ENCODE peak calls at places on chromosomes 6 and 20, in five cellular contexts. One of them, this sample, is unnamed.
A peak's percentile ranks its signal among the peaks of the same experiment; 100 is the strongest.

GRCh38 chr6:16819752-16820151 is 58.5 kb upstream of the ATXN1 start:
- DNase-seq in A549: no peak
- DNase-seq in fibroblast of lung: peak; percentile 52
- DNase-seq in GM10248: no peak
- DNase-seq in neural crest cell: no peak
- DNase-seq in this sample: no peak

GRCh38 chr6:120682145-120682544 is 652.1 kb downstream of the TBC1D32 start:
- DNase-seq in GM10248: no peak
- DNase-seq in fibroblast of lung: no peak
- DNase-seq in neural crest cell: no peak
- DNase-seq in A549: no peak
- DNase-seq in this sample: no peak

GRCh38 chr6:154754152-154754551 is 20.9 kb downstream of the SCAF8 start:
- DNase-seq in A549: no peak
- DNase-seq in fibroblast of lung: peak; percentile 65
- DNase-seq in neural crest cell: no peak
- DNase-seq in GM10248: no peak
- DNase-seq in this sample: no peak

GRCh38 chr6:44739163-44739562 is 351.7 kb downstream of the CDC5L start:
- DNase-seq in A549: no peak
- DNase-seq in fibroblast of lung: no peak
- DNase-seq in neural crest cell: no peak
- DNase-seq in GM10248: no peak
- DNase-seq in this sample: no peak

GRCh38 chr6:43290905-43291355 is 7.1 kb upstream of the SLC22A7 start:
- DNase-seq in GM10248: no peak
- DNase-seq in fibroblast of lung: no peak
- DNase-seq in neural crest cell: no peak
- DNase-seq in A549: no peak
- DNase-seq in this sample: no peak

GRCh38 chr6:133894795-133895401 is 6.0 kb downstream of the TCF21 start:
- DNase-seq in fibroblast of lung: peak; percentile 89
- DNase-seq in A549: no peak
- DNase-seq in neural crest cell: no peak
- DNase-seq in GM10248: no peak
- DNase-seq in this sample: no peak

GRCh38 chr6:66900081-66900770 is 1193.2 kb upstream of the EYS start:
- DNase-seq in fibroblast of lung: peak; percentile 51
- DNase-seq in A549: no peak
- DNase-seq in neural crest cell: no peak
- DNase-seq in GM10248: no peak
- DNase-seq in this sample: no peak

GRCh38 chr6:36839819-36840379 is 655 bp upstream of the CPNE5 start:
- DNase-seq in neural crest cell: peak; percentile 51
- DNase-seq in GM10248: peak; percentile 60
- DNase-seq in fibroblast of lung: peak; percentile 25
- DNase-seq in A549: peak; percentile 15
- DNase-seq in this sample: peak; percentile 24

GRCh38 chr6:12844284-12845223 is 128.0 kb downstream of the PHACTR1 start:
- DNase-seq in GM10248: peak; percentile 32
- DNase-seq in A549: peak; percentile 21
- DNase-seq in neural crest cell: no peak
- DNase-seq in fibroblast of lung: no peak
- DNase-seq in this sample: no peak

GRCh38 chr6:95693108-95693507 is 115.8 kb downstream of the MANEA start:
- DNase-seq in fibroblast of lung: no peak
- DNase-seq in neural crest cell: peak; percentile 9
- DNase-seq in GM10248: no peak
- DNase-seq in A549: no peak
- DNase-seq in this sample: no peak

GRCh38 chr6:143822584-143823024 is 20.5 kb upstream of the LTV1 start:
- DNase-seq in neural crest cell: no peak
- DNase-seq in GM10248: no peak
- DNase-seq in fibroblast of lung: no peak
- DNase-seq in A549: no peak
- DNase-seq in this sample: no peak

GRCh38 chr20:23441850-23442313 is 2.4 kb downstream of the CSTL1 start:
- DNase-seq in GM10248: peak; percentile 80
- DNase-seq in fibroblast of lung: peak; percentile 81
- DNase-seq in A549: peak; percentile 92
- DNase-seq in neural crest cell: peak; percentile 84
- DNase-seq in this sample: peak; percentile 82

GRCh38 chr6:13907614-13908215 is 17.0 kb upstream of the RNF182 start:
- DNase-seq in A549: no peak
- DNase-seq in GM10248: no peak
- DNase-seq in neural crest cell: no peak
- DNase-seq in fibroblast of lung: no peak
- DNase-seq in this sample: no peak

GRCh38 chr20:17590245-17590644 is 20.4 kb downstream of the DSTN start:
- DNase-seq in fibroblast of lung: no peak
- DNase-seq in A549: no peak
- DNase-seq in neural crest cell: no peak
- DNase-seq in GM10248: no peak
- DNase-seq in this sample: no peak

GRCh38 chr6:167643223-167643622 is 183.5 kb upstream of the AFDN start:
- DNase-seq in neural crest cell: no peak
- DNase-seq in A549: no peak
- DNase-seq in fibroblast of lung: no peak
- DNase-seq in GM10248: no peak
- DNase-seq in this sample: no peak

GRCh38 chr20:51322164-51322707 is 220.3 kb downstream of the NFATC2 start:
- DNase-seq in GM10248: no peak
- DNase-seq in fibroblast of lung: no peak
- DNase-seq in neural crest cell: no peak
- DNase-seq in A549: no peak
- DNase-seq in this sample: no peak

GRCh38 chr6:56669041-56669440 is 26.4 kb upstream of the DST start:
- DNase-seq in fibroblast of lung: no peak
- DNase-seq in neural crest cell: no peak
- DNase-seq in GM10248: no peak
- DNase-seq in A549: no peak
- DNase-seq in this sample: no peak

GRCh38 chr6:108118791-108119211 is 44.3 kb upstream of the OSTM1 start:
- DNase-seq in A549: no peak
- DNase-seq in fibroblast of lung: peak; percentile 19
- DNase-seq in neural crest cell: no peak
- DNase-seq in GM10248: no peak
- DNase-seq in this sample: peak; percentile 34

GRCh38 chr20:10113746-10114145 is 79.0 kb downstream of the ANKEF1 start:
- DNase-seq in A549: no peak
- DNase-seq in neural crest cell: no peak
- DNase-seq in GM10248: no peak
- DNase-seq in fibroblast of lung: no peak
- DNase-seq in this sample: no peak

GRCh38 chr20:32961956-32962517 is 42.2 kb downstream of the SUN5 start:
- DNase-seq in A549: no peak
- DNase-seq in neural crest cell: no peak
- DNase-seq in GM10248: peak; percentile 6
- DNase-seq in fibroblast of lung: no peak
- DNase-seq in this sample: no peak

GRCh38 chr20:57038608-57039440 is 227.6 kb downstream of the BMP7 start:
- DNase-seq in GM10248: no peak
- DNase-seq in fibroblast of lung: no peak
- DNase-seq in A549: no peak
- DNase-seq in neural crest cell: no peak
- DNase-seq in this sample: no peak
- TF ChIP-seq CTCF in GM10248: no peak
- TF ChIP-seq CTCF in fibroblast of lung: no peak
- TF ChIP-seq CTCF in A549: no peak
- TF ChIP-seq CTCF in neural crest cell: no peak
- TF ChIP-seq CTCF in this sample: no peak

GRCh38 chr6:79762370-79762769 is 131.2 kb downstream of the SH3BGRL2 start:
- DNase-seq in GM10248: no peak
- DNase-seq in neural crest cell: no peak
- DNase-seq in A549: no peak
- DNase-seq in fibroblast of lung: peak; percentile 5
- DNase-seq in this sample: no peak
- TF ChIP-seq CTCF in GM10248: no peak
- TF ChIP-seq CTCF in neural crest cell: peak; percentile 26
- TF ChIP-seq CTCF in A549: no peak
- TF ChIP-seq CTCF in fibroblast of lung: peak; percentile 4
- TF ChIP-seq CTCF in this sample: no peak

GRCh38 chr6:76881414-76881813 is 581.9 kb downstream of the HTR1B start:
- DNase-seq in fibroblast of lung: no peak
- DNase-seq in GM10248: no peak
- DNase-seq in A549: no peak
- DNase-seq in neural crest cell: no peak
- DNase-seq in this sample: no peak

GRCh38 chr6:76876922-76877553 is 586.3 kb downstream of the HTR1B start:
- DNase-seq in GM10248: no peak
- DNase-seq in neural crest cell: peak; percentile 70
- DNase-seq in A549: no peak
- DNase-seq in fibroblast of lung: peak; percentile 6
- DNase-seq in this sample: no peak
- TF ChIP-seq CTCF in GM10248: peak; percentile 49
- TF ChIP-seq CTCF in neural crest cell: peak; percentile 79
- TF ChIP-seq CTCF in A549: no peak
- TF ChIP-seq CTCF in fibroblast of lung: peak; percentile 7
- TF ChIP-seq CTCF in this sample: no peak

DNA sequence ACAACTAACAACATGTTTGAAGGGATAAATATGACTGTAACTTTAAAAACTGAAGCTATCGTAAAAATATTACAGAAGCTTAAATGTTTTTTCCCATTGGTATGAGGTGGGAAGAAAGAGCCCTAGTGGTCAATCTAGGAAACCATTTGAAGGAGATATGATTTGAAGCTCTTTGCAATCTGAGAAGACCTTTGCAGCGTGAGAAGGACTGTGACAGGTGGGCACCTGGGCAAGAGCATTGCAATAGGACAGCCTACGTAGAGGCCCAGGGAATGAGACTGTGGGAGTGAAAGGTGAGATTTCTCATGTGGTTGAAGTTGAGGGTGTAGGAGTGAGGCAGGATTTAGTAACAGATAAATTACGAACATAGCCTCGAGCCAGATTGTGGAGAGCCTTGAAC is 108.0 kb upstream of the PDE7B start:
- DNase-seq in GM10248: no peak
- DNase-seq in neural crest cell: no peak
- DNase-seq in fibroblast of lung: no peak
- DNase-seq in A549: no peak
- DNase-seq in this sample: no peak
- TF ChIP-seq CTCF in GM10248: no peak
- TF ChIP-seq CTCF in neural crest cell: peak; percentile 26
- TF ChIP-seq CTCF in fibroblast of lung: no peak
- TF ChIP-seq CTCF in A549: no peak
- TF ChIP-seq CTCF in this sample: no peak

GRCh38 chr6:89239338-89239737 is 22.2 kb upstream of the GABRR1 start:
- DNase-seq in A549: no peak
- DNase-seq in neural crest cell: no peak
- DNase-seq in fibroblast of lung: no peak
- DNase-seq in GM10248: peak; percentile 34
- DNase-seq in this sample: peak; percentile 75
- TF ChIP-seq CTCF in A549: no peak
- TF ChIP-seq CTCF in neural crest cell: peak; percentile 54
- TF ChIP-seq CTCF in fibroblast of lung: no peak
- TF ChIP-seq CTCF in GM10248: peak; percentile 36
- TF ChIP-seq CTCF in this sample: peak; percentile 62

GRCh38 chr6:118080547-118080946 is 173.5 kb downstream of the SLC35F1 start:
- DNase-seq in GM10248: no peak
- DNase-seq in neural crest cell: no peak
- DNase-seq in A549: no peak
- DNase-seq in fibroblast of lung: no peak
- DNase-seq in this sample: no peak
- TF ChIP-seq CTCF in GM10248: no peak
- TF ChIP-seq CTCF in neural crest cell: peak; percentile 49
- TF ChIP-seq CTCF in A549: no peak
- TF ChIP-seq CTCF in fibroblast of lung: no peak
- TF ChIP-seq CTCF in this sample: no peak

DNA sequence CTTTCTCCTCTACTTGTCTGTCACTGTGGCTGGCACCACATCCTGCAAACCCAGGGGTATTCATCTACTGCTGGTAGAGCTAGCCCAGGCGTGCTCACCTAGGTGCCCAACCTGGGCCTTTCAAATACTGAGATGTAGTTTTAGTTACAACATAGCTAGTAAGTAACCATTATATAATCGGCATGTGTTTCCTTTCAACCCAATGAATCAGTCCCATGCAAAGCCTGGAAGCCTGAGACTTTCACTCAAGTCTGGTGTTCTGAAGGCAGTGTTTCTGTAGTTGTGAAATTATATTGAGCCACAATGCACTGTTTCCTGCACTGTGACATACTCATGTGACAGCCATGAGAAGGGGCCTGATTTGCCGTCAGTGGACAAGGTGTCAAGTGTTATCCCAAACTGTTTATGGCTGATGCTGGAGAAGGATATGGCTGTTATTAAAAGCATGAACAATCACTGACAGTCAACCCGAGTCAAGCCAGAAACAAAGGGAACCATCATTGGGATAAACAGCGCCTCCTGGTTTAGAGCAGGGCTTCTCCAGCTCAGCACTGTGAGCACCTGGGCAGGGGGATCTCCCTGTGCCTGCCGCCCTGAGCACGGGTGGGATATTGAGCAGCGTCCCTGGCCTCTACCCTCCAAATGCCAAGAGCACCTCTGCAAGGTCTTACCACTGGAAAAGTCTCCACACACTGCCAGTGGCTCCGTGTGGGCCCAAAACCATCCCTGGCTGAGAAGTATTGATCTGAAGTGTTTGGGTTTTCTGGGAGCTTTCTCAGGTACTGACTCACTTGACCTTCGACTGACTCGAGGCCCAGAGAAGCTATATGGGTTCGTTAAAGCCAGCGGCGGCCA is 1.6 kb downstream of the PSMA7 start:
- DNase-seq in A549: no peak
- DNase-seq in neural crest cell: no peak
- DNase-seq in GM10248: no peak
- DNase-seq in fibroblast of lung: peak; percentile 46
- DNase-seq in this sample: peak; percentile 51
- TF ChIP-seq CTCF in A549: peak; percentile 36
- TF ChIP-seq CTCF in neural crest cell: peak; percentile 46
- TF ChIP-seq CTCF in GM10248: peak; percentile 34
- TF ChIP-seq CTCF in fibroblast of lung: peak; percentile 39
- TF ChIP-seq CTCF in this sample: no peak

DNA sequence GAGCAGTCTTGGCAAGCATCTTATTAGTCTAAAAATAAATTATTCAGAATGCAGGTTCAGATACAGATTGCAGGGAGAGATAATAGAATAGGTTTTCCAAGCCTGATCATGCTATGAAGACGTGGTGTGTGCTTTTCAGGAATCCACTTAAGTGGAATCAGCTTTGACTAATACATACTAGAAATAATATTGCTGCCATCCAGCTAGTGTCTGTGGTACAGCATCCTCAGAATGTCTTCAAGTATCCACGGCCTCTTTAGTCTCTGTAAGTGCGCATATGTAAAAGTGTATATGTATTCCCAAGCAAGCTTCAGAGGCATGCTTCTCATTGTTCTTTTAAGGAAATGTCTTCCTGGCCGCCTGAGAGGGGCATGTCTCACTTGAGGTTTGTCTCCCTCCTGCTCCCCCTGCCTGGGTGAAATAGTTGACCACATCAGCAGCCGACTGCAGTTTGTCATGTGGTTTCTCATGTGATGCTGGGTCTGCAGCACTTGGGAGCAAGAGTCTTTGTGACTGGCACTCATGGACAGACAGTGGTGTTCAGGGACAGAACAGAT is 150.9 kb downstream of the PRL start:
- DNase-seq in GM10248: no peak
- DNase-seq in fibroblast of lung: peak; percentile 82
- DNase-seq in A549: no peak
- DNase-seq in neural crest cell: no peak
- DNase-seq in this sample: peak; percentile 6
- TF ChIP-seq CTCF in GM10248: no peak
- TF ChIP-seq CTCF in fibroblast of lung: peak; percentile 52
- TF ChIP-seq CTCF in A549: no peak
- TF ChIP-seq CTCF in neural crest cell: no peak
- TF ChIP-seq CTCF in this sample: no peak